ENCODE peak calls at places on chromosomes 3 and 15, in five cellular contexts. One of them, this sample, is unnamed.

GRCh38 chr15:87628311-87628710 is 628.2 kb downstream of the NTRK3 start:
- DNase-seq in activated CD4-positive, alpha-beta T cell treated with anti-CD3 and anti-CD28 coated beads, Interleukin-2, amount 50 U/mL, for 4 hours: no peak
- DNase-seq in AG20443: no peak
- DNase-seq in cardiac fibroblast: no peak
- DNase-seq in chondrocyte: no peak
- DNase-seq in this sample: no peak

GRCh38 chr3:127074900-127075360 is 92.0 kb downstream of the PLXNA1 start:
- DNase-seq in activated CD4-positive, alpha-beta T cell treated with anti-CD3 and anti-CD28 coated beads, Interleukin-2, amount 50 U/mL, for 4 hours: no peak
- DNase-seq in AG20443: peak
- DNase-seq in cardiac fibroblast: peak
- DNase-seq in chondrocyte: peak
- DNase-seq in this sample: peak

GRCh38 chr3:8856721-8857120 is 87.3 kb upstream of the OXTR start:
- DNase-seq in activated CD4-positive, alpha-beta T cell treated with anti-CD3 and anti-CD28 coated beads, Interleukin-2, amount 50 U/mL, for 4 hours: no peak
- DNase-seq in AG20443: peak
- DNase-seq in cardiac fibroblast: no peak
- DNase-seq in chondrocyte: no peak
- DNase-seq in this sample: peak

GRCh38 chr15:91021516-91022074 is 799 bp downstream of the VPS33B start:
- DNase-seq in activated CD4-positive, alpha-beta T cell treated with anti-CD3 and anti-CD28 coated beads, Interleukin-2, amount 50 U/mL, for 4 hours: no peak
- DNase-seq in AG20443: peak
- DNase-seq in cardiac fibroblast: peak
- DNase-seq in chondrocyte: no peak
- DNase-seq in this sample: no peak

GRCh38 chr15:36428102-36428845 is 151.2 kb upstream of the CDIN1 start:
- DNase-seq in activated CD4-positive, alpha-beta T cell treated with anti-CD3 and anti-CD28 coated beads, Interleukin-2, amount 50 U/mL, for 4 hours: no peak
- DNase-seq in AG20443: peak
- DNase-seq in cardiac fibroblast: peak
- DNase-seq in chondrocyte: no peak
- DNase-seq in this sample: peak

GRCh38 chr15:28876131-28876844 is 9.5 kb upstream of the APBA2 start:
- DNase-seq in activated CD4-positive, alpha-beta T cell treated with anti-CD3 and anti-CD28 coated beads, Interleukin-2, amount 50 U/mL, for 4 hours: no peak
- DNase-seq in AG20443: no peak
- DNase-seq in cardiac fibroblast: no peak
- DNase-seq in chondrocyte: peak
- DNase-seq in this sample: no peak

GRCh38 chr3:119175869-119176756 is 2.7 kb downstream of the UPK1B start:
- DNase-seq in activated CD4-positive, alpha-beta T cell treated with anti-CD3 and anti-CD28 coated beads, Interleukin-2, amount 50 U/mL, for 4 hours: no peak
- DNase-seq in AG20443: peak
- DNase-seq in cardiac fibroblast: peak
- DNase-seq in chondrocyte: no peak
- DNase-seq in this sample: no peak

GRCh38 chr15:39131605-39132004 is 449.3 kb upstream of the THBS1 start:
- DNase-seq in activated CD4-positive, alpha-beta T cell treated with anti-CD3 and anti-CD28 coated beads, Interleukin-2, amount 50 U/mL, for 4 hours: no peak
- DNase-seq in AG20443: peak
- DNase-seq in cardiac fibroblast: peak
- DNase-seq in chondrocyte: no peak
- DNase-seq in this sample: no peak

GRCh38 chr3:119529883-119530282 is 29.5 kb downstream of the CD80 start:
- DNase-seq in activated CD4-positive, alpha-beta T cell treated with anti-CD3 and anti-CD28 coated beads, Interleukin-2, amount 50 U/mL, for 4 hours: no peak
- DNase-seq in AG20443: peak
- DNase-seq in cardiac fibroblast: peak
- DNase-seq in chondrocyte: no peak
- DNase-seq in this sample: peak

GRCh38 chr15:78550194-78550593 is 9.9 kb downstream of the PSMA4 start:
- DNase-seq in activated CD4-positive, alpha-beta T cell treated with anti-CD3 and anti-CD28 coated beads, Interleukin-2, amount 50 U/mL, for 4 hours: no peak
- DNase-seq in AG20443: no peak
- DNase-seq in cardiac fibroblast: no peak
- DNase-seq in chondrocyte: no peak
- DNase-seq in this sample: no peak

GRCh38 chr15:86080302-86080701 is 631 bp downstream of the AGBL1 start:
- DNase-seq in activated CD4-positive, alpha-beta T cell treated with anti-CD3 and anti-CD28 coated beads, Interleukin-2, amount 50 U/mL, for 4 hours: no peak
- DNase-seq in AG20443: no peak
- DNase-seq in cardiac fibroblast: no peak
- DNase-seq in chondrocyte: no peak
- DNase-seq in this sample: no peak

GRCh38 chr3:171446801-171447578 is 13.2 kb downstream of the TNIK start:
- DNase-seq in activated CD4-positive, alpha-beta T cell treated with anti-CD3 and anti-CD28 coated beads, Interleukin-2, amount 50 U/mL, for 4 hours: no peak
- DNase-seq in AG20443: peak
- DNase-seq in cardiac fibroblast: peak
- DNase-seq in chondrocyte: no peak
- DNase-seq in this sample: peak

GRCh38 chr3:71029770-71030169 is 553.8 kb downstream of the FOXP1 start:
- DNase-seq in activated CD4-positive, alpha-beta T cell treated with anti-CD3 and anti-CD28 coated beads, Interleukin-2, amount 50 U/mL, for 4 hours: no peak
- DNase-seq in AG20443: no peak
- DNase-seq in cardiac fibroblast: no peak
- DNase-seq in chondrocyte: no peak
- DNase-seq in this sample: no peak

GRCh38 chr15:67018026-67018425 is 47.4 kb upstream of the SMAD3 start:
- DNase-seq in activated CD4-positive, alpha-beta T cell treated with anti-CD3 and anti-CD28 coated beads, Interleukin-2, amount 50 U/mL, for 4 hours: no peak
- DNase-seq in AG20443: no peak
- DNase-seq in cardiac fibroblast: no peak
- DNase-seq in chondrocyte: no peak
- DNase-seq in this sample: no peak

GRCh38 chr15:44662478-44663409 is 718 bp downstream of the SPG11 start:
- DNase-seq in activated CD4-positive, alpha-beta T cell treated with anti-CD3 and anti-CD28 coated beads, Interleukin-2, amount 50 U/mL, for 4 hours: peak
- DNase-seq in AG20443: peak
- DNase-seq in cardiac fibroblast: peak
- DNase-seq in chondrocyte: no peak
- DNase-seq in this sample: peak

GRCh38 chr15:39628821-39629220 is 47.9 kb downstream of the THBS1 start:
- DNase-seq in activated CD4-positive, alpha-beta T cell treated with anti-CD3 and anti-CD28 coated beads, Interleukin-2, amount 50 U/mL, for 4 hours: no peak
- DNase-seq in AG20443: no peak
- DNase-seq in cardiac fibroblast: no peak
- DNase-seq in chondrocyte: no peak
- DNase-seq in this sample: no peak

GRCh38 chr3:84904819-84905555 is 53.8 kb upstream of the CADM2 start:
- DNase-seq in activated CD4-positive, alpha-beta T cell treated with anti-CD3 and anti-CD28 coated beads, Interleukin-2, amount 50 U/mL, for 4 hours: no peak
- DNase-seq in AG20443: no peak
- DNase-seq in cardiac fibroblast: no peak
- DNase-seq in chondrocyte: no peak
- DNase-seq in this sample: no peak

GRCh38 chr15:49865925-49866757 is 245.3 kb downstream of the DTWD1 start:
- DNase-seq in activated CD4-positive, alpha-beta T cell treated with anti-CD3 and anti-CD28 coated beads, Interleukin-2, amount 50 U/mL, for 4 hours: no peak
- DNase-seq in AG20443: no peak
- DNase-seq in cardiac fibroblast: peak
- DNase-seq in chondrocyte: no peak
- DNase-seq in this sample: no peak